ENCODE peak calls at places on chromosomes 5 and 9, in five cellular contexts. P, U, J, K and L are unnamed samples.

GRCh38 chr9:127898433-127899199 is 787 bp downstream of the ST6GALNAC6 start:
- DNase-seq in P (no peak), U (peak), J (no peak), K (no peak), L (peak)

GRCh38 chr9:114953917-114954316 is 23.5 kb upstream of the TNFSF8 start:
- DNase-seq in P (no peak), U (peak), J (no peak), K (no peak), L (no peak)

GRCh38 chr9:92974161-92974661 is 26.9 kb downstream of the FGD3 start:
- DNase-seq in P (no peak), U (no peak), J (no peak), K (no peak), L (no peak)

GRCh38 chr9:131776473-131776872 is 36.6 kb upstream of the RAPGEF1 start:
- DNase-seq in P (no peak), U (peak), J (peak), K (no peak), L (peak)

GRCh38 chr5:135978993-135979392 is 24.2 kb upstream of the LECT2 start:
- DNase-seq in P (no peak), U (no peak), J (no peak), K (no peak), L (no peak)

GRCh38 chr9:27151693-27152397 is 42.8 kb downstream of the TEK start:
- DNase-seq in P (no peak), U (no peak), J (no peak), K (no peak), L (no peak)

GRCh38 chr5:82413302-82414042 is 135.3 kb upstream of the RPS23 start:
- DNase-seq in P (no peak), U (no peak), J (no peak), K (no peak), L (no peak)

GRCh38 chr5:14954620-14955343 is 83.2 kb upstream of the ANKH start:
- DNase-seq in P (no peak), U (no peak), J (no peak), K (peak), L (no peak)

GRCh38 chr9:123355761-123356520 is at the start of gene CRB2:
- DNase-seq in P (no peak), U (no peak), J (peak), K (no peak), L (peak)

GRCh38 chr5:105696440-105696839 is 1974.3 kb downstream of the EFNA5 start:
- DNase-seq in P (no peak), U (no peak), J (no peak), K (no peak), L (no peak)

GRCh38 chr5:61386062-61386800 is 54.2 kb downstream of the ZSWIM6 start:
- DNase-seq in P (no peak), U (no peak), J (no peak), K (no peak), L (no peak)

GRCh38 chr5:26582350-26583040 is 455.9 kb downstream of the CDH9 start:
- DNase-seq in P (no peak), U (no peak), J (no peak), K (no peak), L (no peak)

GRCh38 chr5:62093981-62094380 is 212.0 kb upstream of the KIF2A start:
- DNase-seq in P (peak), U (peak), J (peak), K (no peak), L (no peak)

GRCh38 chr5:36360311-36360710 is 58.6 kb upstream of the RANBP3L start:
- DNase-seq in P (no peak), U (no peak), J (no peak), K (no peak), L (no peak)

GRCh38 chr5:95843733-95844223 is 21.3 kb upstream of the GLRX start:
- DNase-seq in P (no peak), U (peak), J (no peak), K (no peak), L (no peak)

GRCh38 chr5:919356-920000 is 26.8 kb downstream of the TRIP13 start:
- DNase-seq in P (no peak), U (no peak), J (no peak), K (no peak), L (no peak)

GRCh38 chr9:546797-547223 is 294.7 kb upstream of the DMRT1 start:
- DNase-seq in P (no peak), U (no peak), J (no peak), K (no peak), L (no peak)

GRCh38 chr9:99192786-99193465 is 28.8 kb downstream of the ALG2 start:
- DNase-seq in P (no peak), U (no peak), J (no peak), K (no peak), L (no peak)

GRCh38 chr5:140141241-140141640 is 15.5 kb downstream of the IGIP start:
- DNase-seq in P (no peak), U (no peak), J (no peak), K (no peak), L (no peak)

GRCh38 chr9:96383165-96383939 is at the start of gene SLC35D2:
- DNase-seq in P (peak), U (peak), J (peak), K (peak), L (peak)

GRCh38 chr9:32581512-32582143 is 8.7 kb upstream of the NDUFB6 start:
- DNase-seq in P (peak), U (peak), J (peak), K (no peak), L (peak)

GRCh38 chr9:28927711-28928110 is 1354.4 kb upstream of the C9orf72 start:
- DNase-seq in P (peak), U (no peak), J (no peak), K (no peak), L (no peak)

GRCh38 chr5:116504593-116504992 is 70.0 kb downstream of the SEMA6A start:
- DNase-seq in P (no peak), U (no peak), J (no peak), K (no peak), L (no peak)

GRCh38 chr9:130186839-130187522 is 14.8 kb downstream of the NCS1 start:
- DNase-seq in P (peak), U (peak), J (no peak), K (no peak), L (no peak)

GRCh38 chr9:134283692-134284265 is 42.5 kb upstream of the RXRA start:
- DNase-seq in P (no peak), U (no peak), J (no peak), K (no peak), L (no peak)

DNA sequence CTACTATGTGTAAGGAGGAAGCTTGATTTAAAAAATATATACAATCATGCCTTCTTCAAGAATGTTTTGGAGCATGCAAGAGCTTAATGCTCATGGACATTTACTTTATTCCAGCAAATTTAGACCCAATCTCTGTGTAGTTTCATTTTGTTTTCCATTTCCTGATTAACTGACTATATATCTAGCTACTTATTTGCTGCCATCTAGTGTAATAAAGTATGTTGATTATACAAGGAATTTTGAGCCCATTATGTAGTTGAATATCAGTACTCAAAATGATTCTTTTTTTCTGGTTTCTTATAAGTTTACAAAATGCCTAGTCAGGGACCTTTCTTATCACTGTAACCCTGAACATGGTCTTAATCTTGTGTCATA is 100.0 kb upstream of the CCDC152 start:
- DNase-seq in P (no peak), U (no peak), J (no peak), K (no peak), L (no peak)
- TF ChIP-seq CTCF in P (peak), U (no peak), J (no peak), K (peak), L (no peak)

DNA sequence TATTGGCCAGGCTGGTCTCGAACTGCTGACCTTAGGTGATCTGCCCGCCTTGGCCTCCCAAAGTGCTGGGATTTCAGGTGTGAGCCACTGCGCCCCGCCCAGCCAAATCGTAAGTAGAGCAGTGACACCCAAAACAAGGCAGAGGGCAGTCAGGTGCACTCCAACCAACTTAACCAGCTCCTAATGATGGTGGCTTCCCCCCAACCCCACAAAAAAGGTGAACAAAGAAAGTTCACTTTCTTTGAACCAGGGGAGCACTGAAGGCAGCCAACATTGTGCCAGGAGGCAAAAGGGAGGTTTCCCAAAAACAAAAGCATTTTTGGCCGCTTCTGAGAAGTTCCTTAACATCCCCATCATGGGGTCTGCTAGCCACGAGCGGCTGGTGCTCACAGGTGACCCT is 9.6 kb downstream of the GMCL2 start:
- DNase-seq in P (no peak), U (no peak), J (no peak), K (no peak), L (no peak)
- TF ChIP-seq CTCF in P (no peak), U (no peak), J (no peak), K (no peak), L (no peak)

GRCh38 chr9:37800631-37801286 is at the start of gene DCAF10:
- DNase-seq in P (peak), U (peak), J (peak), K (peak), L (peak)
- TF ChIP-seq CTCF in P (no peak), U (no peak), J (no peak), K (no peak), L (no peak)

GRCh38 chr9:125393426-125393825 is 131.8 kb downstream of the GAPVD1 start:
- DNase-seq in P (no peak), U (no peak), J (no peak), K (no peak), L (no peak)
- TF ChIP-seq CTCF in P (no peak), U (no peak), J (no peak), K (no peak), L (no peak)

DNA sequence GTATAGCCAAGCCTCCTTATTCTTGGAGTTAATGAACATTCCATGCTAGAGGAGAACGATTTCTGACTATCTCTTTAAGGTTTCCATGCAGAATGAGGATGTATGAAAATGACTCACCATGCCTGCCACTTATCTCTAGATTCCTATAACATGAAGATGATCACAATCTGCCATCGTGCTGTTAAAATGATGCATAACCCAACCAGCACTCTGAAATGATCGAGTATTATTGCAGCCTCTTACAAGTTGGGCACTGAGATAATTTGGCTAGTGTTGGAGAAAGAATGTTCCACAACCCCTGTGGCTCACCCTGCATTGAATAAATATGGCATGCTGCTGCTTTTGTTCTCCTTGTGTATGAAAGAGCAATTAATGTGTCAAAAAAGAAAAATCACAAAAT is 1143.6 kb upstream of the WWC1 start:
- DNase-seq in P (no peak), U (no peak), J (no peak), K (no peak), L (no peak)
- TF ChIP-seq CTCF in P (no peak), U (no peak), J (no peak), K (no peak), L (no peak)

DNA sequence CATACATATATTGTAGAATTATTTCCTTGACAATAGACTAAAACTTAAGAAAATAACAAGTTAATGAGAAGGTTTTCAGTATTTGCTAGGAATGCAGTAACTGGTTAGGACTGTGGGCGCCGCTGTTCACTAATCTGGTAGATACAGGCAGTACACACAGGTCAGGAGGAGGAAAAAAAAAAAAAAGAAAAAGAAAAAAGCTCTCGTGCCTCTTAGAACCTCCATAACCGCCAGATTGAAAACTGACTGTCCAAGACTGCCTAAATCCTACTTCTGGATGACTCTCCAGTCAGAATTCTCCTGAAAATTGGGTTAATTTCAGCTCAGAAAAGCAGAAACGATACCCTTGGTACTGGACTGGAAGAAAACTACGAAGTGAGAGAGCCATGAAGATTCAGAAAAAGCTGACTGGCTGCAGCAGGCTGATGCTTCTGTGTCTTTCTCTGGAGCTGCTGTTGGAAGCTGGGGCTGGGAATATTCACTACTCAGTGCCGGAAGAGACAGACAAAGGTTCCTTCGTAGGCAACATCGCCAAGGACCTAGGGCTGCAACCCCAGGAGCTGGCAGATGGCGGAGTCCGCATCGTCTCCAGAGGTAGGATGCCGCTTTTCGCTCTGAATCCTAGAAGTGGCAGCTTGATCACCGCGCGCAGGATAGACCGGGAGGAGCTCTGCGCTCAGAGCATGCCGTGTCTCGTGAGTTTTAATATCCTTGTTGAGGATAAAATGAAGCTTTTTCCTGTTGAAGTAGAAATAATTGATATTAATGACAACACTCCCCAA is at the start of gene PCDHGA1:
- DNase-seq in P (peak), U (no peak), J (no peak), K (no peak), L (peak)
- TF ChIP-seq CTCF in P (peak), U (no peak), J (peak), K (peak), L (peak)